ENCODE peak calls at places on chromosomes 1 and 21, in six cellular contexts. U is HCEC 1CT, E is Peyer's patch, C is heart left ventricle, O is glomerular endothelial cell, A is GM12865. W is an unnamed sample.

GRCh38 chr1:48466594-48466993 is 5.4 kb downstream of the SPATA6 start:
- DNase-seq in U (no peak), E (no peak), C (no peak), O (no peak), A (no peak), W (no peak)

GRCh38 chr1:223710179-223711133 is 1.9 kb upstream of the CAPN2 start:
- DNase-seq in U (no peak), E (no peak), C (no peak), O (no peak), A (no peak), W (no peak)

GRCh38 chr1:232904566-232904965 is 45.8 kb upstream of the NTPCR start:
- DNase-seq in U (no peak), E (peak), C (no peak), O (no peak), A (peak), W (no peak)

GRCh38 chr21:34885636-34886553 is 163.2 kb downstream of the RUNX1 start:
- DNase-seq in U (peak), E (peak), C (no peak), O (no peak), A (no peak), W (no peak)

GRCh38 chr21:34911360-34911759 is 137.7 kb downstream of the RUNX1 start:
- DNase-seq in U (no peak), E (no peak), C (peak), O (no peak), A (no peak), W (no peak)

GRCh38 chr1:53413175-53414001 is 45.8 kb upstream of the DMRTB1 start:
- DNase-seq in U (peak), E (no peak), C (no peak), O (no peak), A (peak), W (no peak)

GRCh38 chr1:61227857-61228557 is 145.6 kb downstream of the NFIA start:
- DNase-seq in U (no peak), E (no peak), C (no peak), O (no peak), A (no peak), W (no peak)

GRCh38 chr1:150999051-150999674 is 7.5 kb downstream of the MINDY1 start:
- DNase-seq in U (peak), E (no peak), C (no peak), O (no peak), A (no peak), W (no peak)

GRCh38 chr1:185634704-185635103 is 99.5 kb upstream of the HMCN1 start:
- DNase-seq in U (no peak), E (no peak), C (no peak), O (no peak), A (no peak), W (no peak)

GRCh38 chr1:38915352-38915948 is 26.2 kb downstream of the RHBDL2 start:
- DNase-seq in U (no peak), E (no peak), C (no peak), O (no peak), A (no peak), W (no peak)

GRCh38 chr1:119483441-119484200 is 23.4 kb upstream of the HSD3B1 start:
- DNase-seq in U (no peak), E (no peak), C (no peak), O (no peak), A (no peak), W (no peak)

GRCh38 chr1:177794316-177794991 is 175.4 kb downstream of the SEC16B start:
- DNase-seq in U (no peak), E (no peak), C (no peak), O (no peak), A (no peak), W (no peak)

GRCh38 chr1:201831371-201831770 is 2.4 kb downstream of the IPO9 start:
- DNase-seq in U (no peak), E (no peak), C (no peak), O (no peak), A (no peak), W (no peak)

GRCh38 chr1:179969962-179970361 is 15.4 kb downstream of the CEP350 start:
- DNase-seq in U (no peak), E (no peak), C (no peak), O (no peak), A (no peak), W (no peak)

GRCh38 chr1:58214674-58215073 is 331.9 kb downstream of the OMA1 start:
- DNase-seq in U (no peak), E (no peak), C (no peak), O (no peak), A (no peak), W (no peak)

GRCh38 chr1:230495021-230495550 is 69.0 kb upstream of the PGBD5 start:
- DNase-seq in U (no peak), E (no peak), C (no peak), O (no peak), A (no peak), W (no peak)

GRCh38 chr1:56446531-56447098 is 132.7 kb downstream of the PLPP3 start:
- DNase-seq in U (no peak), E (no peak), C (peak), O (no peak), A (no peak), W (no peak)

GRCh38 chr1:11316701-11317100 is 43.7 kb downstream of the UBIAD1 start:
- DNase-seq in U (no peak), E (no peak), C (no peak), O (no peak), A (no peak), W (no peak)

GRCh38 chr1:96075704-96076455 is 645.7 kb upstream of the PTBP2 start:
- DNase-seq in U (peak), E (no peak), C (no peak), O (no peak), A (no peak), W (no peak)

GRCh38 chr1:151801846-151802245 is 3.4 kb downstream of the LINGO4 start:
- DNase-seq in U (no peak), E (no peak), C (no peak), O (no peak), A (no peak), W (no peak)

GRCh38 chr21:33968082-33968997 is 52.7 kb upstream of the ATP5PO start:
- DNase-seq in U (peak), E (peak), C (no peak), O (peak), A (peak), W (no peak)

GRCh38 chr1:116934586-116935207 is 25.0 kb downstream of the PTGFRN start:
- DNase-seq in U (no peak), E (no peak), C (no peak), O (no peak), A (peak), W (no peak)

GRCh38 chr1:112508242-112509004 is at the start of gene WNT2B:
- DNase-seq in U (peak), E (peak), C (no peak), O (no peak), A (peak), W (no peak)

GRCh38 chr1:221101792-221102191 is 222.5 kb downstream of the HLX start:
- DNase-seq in U (peak), E (no peak), C (no peak), O (no peak), A (no peak), W (no peak)

GRCh38 chr1:175530167-175530566 is 213.2 kb downstream of the TNR start:
- DNase-seq in U (no peak), E (no peak), C (peak), O (no peak), A (no peak), W (no peak)

GRCh38 chr1:175793617-175794016 is 50.2 kb upstream of the TNR start:
- DNase-seq in U (no peak), E (no peak), C (no peak), O (no peak), A (no peak), W (no peak)

GRCh38 chr1:241734533-241734932 is 82.5 kb downstream of the WDR64 start:
- DNase-seq in U (no peak), E (no peak), C (no peak), O (no peak), A (no peak), W (no peak)

GRCh38 chr1:89724369-89725015 is 91.6 kb downstream of the LRRC8C start:
- DNase-seq in U (peak), E (no peak), C (peak), O (peak), A (peak), W (no peak)

GRCh38 chr1:110102081-110102480 is 10.2 kb upstream of the UBL4B start:
- DNase-seq in U (no peak), E (no peak), C (no peak), O (no peak), A (peak), W (no peak)

GRCh38 chr1:60279798-60280197 is 206.2 kb upstream of the C1orf87 start:
- DNase-seq in U (no peak), E (no peak), C (no peak), O (no peak), A (no peak), W (no peak)

GRCh38 chr21:26964379-26964778 is 2.5 kb downstream of the ADAMTS5 start:
- DNase-seq in U (peak), E (peak), C (peak), O (no peak), A (no peak), W (no peak)